ENCODE peak calls at places on chromosomes 5 and 9, in six cellular contexts. N, L, H, V, M and K are unnamed samples.

GRCh38 chr5:73544429-73545402 is 20.7 kb downstream of the ANKRA2 start:
- DNase-seq in N (no peak), H (no peak), M (peak; percentile 62), L (no peak), V (peak; percentile 74), K (no peak)

GRCh38 chr5:44868541-44868940 is 59.8 kb downstream of the MRPS30 start:
- DNase-seq in H (no peak), L (no peak), N (no peak), V (no peak), M (no peak), K (no peak)

GRCh38 chr5:103514381-103514780 is 48.2 kb downstream of the NUDT12 start:
- DNase-seq in M (no peak), L (no peak), V (no peak), H (no peak), N (no peak), K (no peak)

GRCh38 chr9:69009708-69010107 is 4.2 kb downstream of the PRKACG start:
- DNase-seq in H (no peak), L (no peak), V (no peak), N (no peak), M (no peak), K (no peak)

GRCh38 chr5:150589791-150590601 is 50.5 kb upstream of the SYNPO start:
- DNase-seq in N (peak; percentile 55), M (no peak), V (peak; percentile 78), H (no peak), L (no peak), K (peak; percentile 60)

GRCh38 chr9:70420267-70421019 is 6.0 kb upstream of the KLF9 start:
- DNase-seq in L (peak; percentile 59), M (peak; percentile 92), N (peak; percentile 83), V (peak; percentile 91), H (peak; percentile 92), K (peak; percentile 91)

GRCh38 chr9:123399803-123400378 is 43.9 kb downstream of the CRB2 start:
- DNase-seq in M (no peak), H (no peak), V (no peak), L (peak; percentile 65), N (no peak), K (no peak)

GRCh38 chr9:96057155-96057554 is 181.7 kb downstream of the ERCC6L2 start:
- DNase-seq in H (no peak), V (no peak), L (no peak), M (no peak), N (no peak), K (no peak)

GRCh38 chr5:149345892-149346222 is 558 bp downstream of the GRPEL2 start:
- DNase-seq in L (no peak), N (no peak), V (no peak), M (no peak), H (no peak), K (peak; percentile 60)

GRCh38 chr5:169992789-169993188 is 12.5 kb upstream of the INSYN2B start:
- DNase-seq in L (no peak), M (no peak), H (no peak), V (no peak), N (no peak), K (no peak)

GRCh38 chr9:105329729-105330082 is 85.3 kb downstream of the SLC44A1 start:
- DNase-seq in M (no peak), L (no peak), V (no peak), N (no peak), H (no peak), K (no peak)

GRCh38 chr5:111743993-111744392 is 13.0 kb downstream of the NREP start:
- DNase-seq in N (no peak), V (no peak), H (no peak), L (no peak), M (no peak), K (peak; percentile 72)

GRCh38 chr5:59348189-59348588 is 545.3 kb downstream of the PDE4D start:
- DNase-seq in L (no peak), V (no peak), N (no peak), M (no peak), H (no peak), K (no peak)
- TF ChIP-seq CTCF in L (no peak), V (no peak), N (peak; percentile 53), M (no peak), H (no peak), K (no peak)

GRCh38 chr9:116332090-116332489 is 178.5 kb downstream of the PAPPA start:
- DNase-seq in H (no peak), M (no peak), L (no peak), N (no peak), V (no peak), K (no peak)
- H3K4me3 ChIP-seq in H (no peak overlapping the region), M (no peak overlapping the region), L (no peak overlapping the region), N (no peak overlapping the region), V (no peak overlapping the region), K (no peak overlapping the region)

GRCh38 chr9:36866840-36867239 is 167.2 kb downstream of the PAX5 start:
- DNase-seq in N (no peak), M (no peak), V (no peak), L (peak; percentile 40), H (no peak), K (no peak)
- TF ChIP-seq CTCF in N (peak; percentile 8), M (no peak), V (no peak), L (no peak), H (no peak), K (no peak)

DNA sequence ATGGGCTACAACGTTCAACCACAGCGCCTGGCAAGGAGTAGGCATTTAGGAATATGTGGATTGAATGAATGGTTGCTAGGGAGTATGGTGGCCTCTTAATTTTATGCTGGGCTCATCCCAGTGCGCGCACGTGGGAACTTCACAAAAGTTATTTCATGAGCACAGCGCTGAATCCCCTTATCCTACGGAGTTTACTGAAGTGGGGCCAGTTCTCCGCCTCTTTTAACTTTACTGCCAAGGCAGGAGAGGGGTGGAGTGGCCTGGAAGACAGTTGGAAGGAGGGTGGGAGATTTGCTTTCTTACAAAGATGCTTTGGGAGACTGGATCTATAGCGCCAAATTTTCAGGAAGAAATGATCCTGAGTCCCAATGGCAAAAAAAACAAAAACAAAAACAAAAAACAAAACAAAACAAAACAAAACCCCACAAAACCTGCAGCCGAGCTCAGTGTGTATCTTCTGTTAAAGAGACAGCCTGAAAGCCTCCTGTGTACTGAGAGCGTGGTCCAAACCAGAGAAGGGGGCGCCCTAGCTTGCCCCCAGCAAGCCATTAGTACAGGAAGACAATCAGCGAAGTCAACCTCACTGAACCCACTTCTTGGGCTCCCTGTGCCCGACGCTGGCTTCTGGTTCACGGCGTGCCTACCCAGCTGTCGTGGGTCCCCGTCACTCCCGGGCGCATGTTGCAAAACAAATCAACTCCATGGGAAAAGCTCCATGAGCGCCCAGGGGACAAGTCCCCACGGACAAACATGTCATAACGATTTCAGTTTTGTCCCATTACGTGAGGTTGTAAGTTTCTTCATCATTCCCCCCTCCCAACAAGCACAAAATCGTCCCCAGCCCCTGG is 326.7 kb downstream of the SH3GL2 start:
- DNase-seq in V (no peak), L (no peak), M (no peak), H (no peak), N (peak; percentile 29), K (no peak)
- H3K4me3 ChIP-seq in V (peak overlapping the region; percentile 46), L (no peak overlapping the region), M (peak overlapping the region; percentile 32), H (peak overlapping the region; percentile 53), N (no peak overlapping the region), K (no peak overlapping the region)

GRCh38 chr5:58787982-58788381 is 205.1 kb downstream of the RAB3C start:
- DNase-seq in V (no peak), H (no peak), L (no peak), N (no peak), M (no peak), K (no peak)

GRCh38 chr5:58786035-58786434 is 203.2 kb downstream of the RAB3C start:
- DNase-seq in H (no peak), L (no peak), N (no peak), V (no peak), M (no peak), K (no peak)

GRCh38 chr5:58786904-58787303 is 204.0 kb downstream of the RAB3C start:
- DNase-seq in V (no peak), H (no peak), M (no peak), L (no peak), N (no peak), K (no peak)
- TF ChIP-seq CTCF in V (no peak), H (no peak), M (no peak), L (no peak), N (no peak), K (no peak)

DNA sequence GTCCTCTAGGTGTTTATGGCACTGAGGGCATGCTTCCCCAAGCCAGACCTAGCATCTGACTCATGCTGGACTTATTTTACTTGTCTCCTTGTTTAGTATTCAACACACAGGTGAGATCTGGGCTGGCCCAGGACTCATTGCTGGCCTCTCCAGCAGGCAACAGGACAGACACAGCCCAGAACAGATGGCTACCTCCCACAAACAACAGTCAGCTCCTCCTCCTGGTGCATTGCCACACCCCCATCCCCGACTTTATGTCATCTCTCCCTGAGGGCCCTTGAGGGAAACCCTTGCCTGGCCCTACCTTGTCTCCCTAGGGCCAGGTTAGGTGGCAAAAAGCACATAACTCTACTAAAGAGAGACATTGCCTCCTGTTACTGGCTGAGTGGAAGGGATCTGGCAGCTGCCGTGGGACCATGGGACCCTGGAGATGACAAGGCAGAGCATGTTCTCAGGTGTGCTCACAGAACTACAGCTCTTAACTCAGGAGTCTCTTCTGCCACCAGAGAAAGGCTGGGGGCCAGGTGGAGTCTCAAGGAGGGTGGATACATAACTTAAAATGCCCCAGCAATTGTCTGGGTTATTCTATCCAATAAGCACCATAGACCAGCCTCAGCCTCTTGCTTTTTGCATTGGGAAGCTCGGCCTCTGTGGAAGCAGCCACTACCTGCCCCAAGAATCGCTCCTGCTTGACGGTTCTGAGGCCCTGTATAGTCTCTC is 2.3 kb downstream of the ACSL6 start:
- DNase-seq in H (no peak), N (peak; percentile 61), M (peak; percentile 45), V (peak; percentile 43), L (no peak), K (no peak)
- H3K4me3 ChIP-seq in H (peak overlapping the region; percentile 74), N (no peak overlapping the region), M (no peak overlapping the region), V (no peak overlapping the region), L (no peak overlapping the region), K (no peak overlapping the region)

GRCh38 chr9:93532121-93532520 is 44.3 kb upstream of the PHF2 start:
- DNase-seq in V (no peak), M (no peak), N (no peak), L (no peak), H (no peak), K (no peak)

GRCh38 chr9:93536874-93537273 is 39.5 kb upstream of the PHF2 start:
- DNase-seq in H (no peak), L (no peak), M (no peak), V (no peak), N (no peak), K (no peak)

GRCh38 chr9:93536167-93536566 is 40.2 kb upstream of the PHF2 start:
- DNase-seq in L (no peak), V (no peak), N (no peak), M (no peak), H (no peak), K (no peak)

GRCh38 chr9:93533863-93534262 is 42.5 kb upstream of the PHF2 start:
- DNase-seq in H (no peak), M (no peak), V (no peak), N (no peak), L (peak; percentile 8), K (no peak)

GRCh38 chr9:93531374-93531773 is 45.0 kb upstream of the PHF2 start:
- DNase-seq in N (no peak), V (no peak), H (no peak), L (no peak), M (no peak), K (no peak)
- TF ChIP-seq CTCF in N (no peak), V (no peak), H (no peak), L (no peak), M (no peak), K (no peak)

GRCh38 chr5:135715267-135716050 is 119.0 kb upstream of the SLC25A48 start:
- DNase-seq in V (no peak), L (no peak), M (no peak), N (no peak), H (no peak), K (no peak)
- H3K4me3 ChIP-seq in V (no peak overlapping the region), L (no peak overlapping the region), M (no peak overlapping the region), N (no peak overlapping the region), H (no peak overlapping the region), K (no peak overlapping the region)